ENCODE peak calls at places on chromosomes 6 and 20, in six cellular contexts. K is ELF-1, H is EL, A is Calu3, W is heart right ventricle, L is NCI-H1105. D is an unnamed sample.
A peak's percentile ranks its signal among the peaks of the same experiment; 100 is the strongest.

GRCh38 chr20:5973172-5973571 is 22.7 kb downstream of the MCM8 start:
- DNase-seq in W (no peak), K (no peak), A (no peak), H (peak; percentile 67), L (no peak), D (peak; percentile 92)

GRCh38 chr20:33490023-33490933 is at the start of gene CBFA2T2:
- DNase-seq in W (peak; percentile 66), L (peak; percentile 48), K (peak; percentile 61), H (peak; percentile 68), A (no peak), D (peak; percentile 2)

GRCh38 chr20:19253316-19253715 is 40.9 kb downstream of the SLC24A3 start:
- DNase-seq in A (no peak), L (no peak), K (no peak), W (no peak), H (peak; percentile 39), D (no peak)

GRCh38 chr6:138544521-138544920 is 45.2 kb upstream of the NHSL1 start:
- DNase-seq in L (no peak), K (no peak), H (no peak), A (no peak), W (no peak), D (no peak)

GRCh38 chr6:82874867-82875266 is 190.8 kb downstream of the UBE3D start:
- DNase-seq in A (no peak), H (no peak), W (no peak), L (no peak), K (no peak), D (no peak)

GRCh38 chr6:139373154-139373927 is 1.1 kb downstream of the CITED2 start:
- DNase-seq in A (peak; percentile 65), L (peak; percentile 76), K (peak; percentile 58), H (peak; percentile 44), W (peak; percentile 50), D (no peak)

GRCh38 chr20:61251529-61252393 is at the start of gene CDH4:
- DNase-seq in L (peak; percentile 60), H (peak; percentile 31), W (no peak), K (no peak), A (no peak), D (no peak)

GRCh38 chr6:145733770-145734169 is 1.6 kb downstream of the EPM2A start:
- DNase-seq in K (no peak), W (no peak), L (peak; percentile 19), A (no peak), H (no peak), D (no peak)

GRCh38 chr6:44739163-44739562 is 351.7 kb downstream of the CDC5L start:
- DNase-seq in A (no peak), H (no peak), K (peak; percentile 69), L (no peak), W (no peak), D (no peak)

GRCh38 chr6:112480551-112480950 is 133.4 kb downstream of the RFPL4B start:
- DNase-seq in L (no peak), H (peak; percentile 55), A (no peak), W (no peak), K (no peak), D (peak; percentile 35)

D was measured in kidney epithelial cell.